ENCODE peak calls at places on chromosomes 12 and 14, in seven cellular contexts. One of them, this sample, is unnamed.

GRCh38 chr12:79935624-79936040 is 735 bp upstream of the PPP1R12A start:
- DNase-seq in A549: no peak
- DNase-seq in OCI-LY7: peak
- DNase-seq in naive thymus-derived CD8-positive, alpha-beta T cell: no peak
- DNase-seq in stomach: no peak
- DNase-seq in NCI-H1105: no peak
- DNase-seq in HuH-7.5: no peak
- DNase-seq in this sample: no peak

GRCh38 chr12:54980341-54980740 is 4.2 kb downstream of the TESPA1 start:
- DNase-seq in A549: no peak
- DNase-seq in OCI-LY7: no peak
- DNase-seq in naive thymus-derived CD8-positive, alpha-beta T cell: no peak
- DNase-seq in stomach: no peak
- DNase-seq in NCI-H1105: no peak
- DNase-seq in HuH-7.5: no peak
- DNase-seq in this sample: no peak

GRCh38 chr14:26528415-26529182 is 69.2 kb downstream of the NOVA1 start:
- DNase-seq in A549: no peak
- DNase-seq in OCI-LY7: no peak
- DNase-seq in naive thymus-derived CD8-positive, alpha-beta T cell: no peak
- DNase-seq in stomach: no peak
- DNase-seq in NCI-H1105: no peak
- DNase-seq in HuH-7.5: no peak
- DNase-seq in this sample: peak

GRCh38 chr12:31620311-31620710 is 29.4 kb upstream of the DENND5B start:
- DNase-seq in A549: peak
- DNase-seq in OCI-LY7: no peak
- DNase-seq in naive thymus-derived CD8-positive, alpha-beta T cell: no peak
- DNase-seq in stomach: no peak
- DNase-seq in NCI-H1105: no peak
- DNase-seq in HuH-7.5: peak
- DNase-seq in this sample: no peak

GRCh38 chr14:73755434-73756014 is 41.3 kb upstream of the PNMA1 start:
- DNase-seq in A549: no peak
- DNase-seq in OCI-LY7: peak
- DNase-seq in naive thymus-derived CD8-positive, alpha-beta T cell: no peak
- DNase-seq in stomach: peak
- DNase-seq in NCI-H1105: no peak
- DNase-seq in HuH-7.5: no peak
- DNase-seq in this sample: peak

GRCh38 chr12:108804361-108804949 is 52.9 kb downstream of the SSH1 start:
- DNase-seq in A549: no peak
- DNase-seq in OCI-LY7: no peak
- DNase-seq in naive thymus-derived CD8-positive, alpha-beta T cell: no peak
- DNase-seq in stomach: no peak
- DNase-seq in NCI-H1105: no peak
- DNase-seq in HuH-7.5: no peak
- DNase-seq in this sample: no peak

GRCh38 chr14:31229638-31230229 is 22.1 kb upstream of the HECTD1 start:
- DNase-seq in A549: peak
- DNase-seq in OCI-LY7: no peak
- DNase-seq in naive thymus-derived CD8-positive, alpha-beta T cell: no peak
- DNase-seq in stomach: peak
- DNase-seq in NCI-H1105: no peak
- DNase-seq in HuH-7.5: peak
- DNase-seq in this sample: peak

GRCh38 chr12:2306012-2306411 is 253.2 kb downstream of the CACNA1C start:
- DNase-seq in A549: no peak
- DNase-seq in OCI-LY7: peak
- DNase-seq in naive thymus-derived CD8-positive, alpha-beta T cell: no peak
- DNase-seq in stomach: no peak
- DNase-seq in NCI-H1105: no peak
- DNase-seq in HuH-7.5: no peak
- DNase-seq in this sample: no peak

GRCh38 chr14:42222924-42223471 is 616.3 kb downstream of the LRFN5 start:
- DNase-seq in A549: peak
- DNase-seq in OCI-LY7: peak
- DNase-seq in naive thymus-derived CD8-positive, alpha-beta T cell: no peak
- DNase-seq in stomach: no peak
- DNase-seq in NCI-H1105: peak
- DNase-seq in HuH-7.5: no peak
- DNase-seq in this sample: no peak

GRCh38 chr14:48703728-48704467 is 882.3 kb downstream of the RPS29 start:
- DNase-seq in A549: no peak
- DNase-seq in OCI-LY7: no peak
- DNase-seq in naive thymus-derived CD8-positive, alpha-beta T cell: no peak
- DNase-seq in stomach: no peak
- DNase-seq in NCI-H1105: peak
- DNase-seq in HuH-7.5: no peak
- DNase-seq in this sample: no peak

GRCh38 chr12:56922032-56922431 is 12.2 kb downstream of the SDR9C7 start:
- DNase-seq in A549: no peak
- DNase-seq in OCI-LY7: no peak
- DNase-seq in naive thymus-derived CD8-positive, alpha-beta T cell: no peak
- DNase-seq in stomach: no peak
- DNase-seq in NCI-H1105: no peak
- DNase-seq in HuH-7.5: no peak
- DNase-seq in this sample: no peak

GRCh38 chr12:130804216-130804615 is 34.8 kb downstream of the STX2 start:
- DNase-seq in A549: no peak
- DNase-seq in OCI-LY7: no peak
- DNase-seq in naive thymus-derived CD8-positive, alpha-beta T cell: no peak
- DNase-seq in stomach: no peak
- DNase-seq in NCI-H1105: no peak
- DNase-seq in HuH-7.5: no peak
- DNase-seq in this sample: no peak

GRCh38 chr14:51419685-51420084 is 179.6 kb downstream of the TMX1 start:
- DNase-seq in A549: peak
- DNase-seq in OCI-LY7: peak
- DNase-seq in naive thymus-derived CD8-positive, alpha-beta T cell: peak
- DNase-seq in stomach: no peak
- DNase-seq in NCI-H1105: no peak
- DNase-seq in HuH-7.5: no peak
- DNase-seq in this sample: no peak

GRCh38 chr14:99565383-99565782 is 38.6 kb downstream of the CCDC85C start:
- DNase-seq in A549: no peak
- DNase-seq in OCI-LY7: no peak
- DNase-seq in naive thymus-derived CD8-positive, alpha-beta T cell: no peak
- DNase-seq in stomach: no peak
- DNase-seq in NCI-H1105: no peak
- DNase-seq in HuH-7.5: no peak
- DNase-seq in this sample: no peak

GRCh38 chr14:44353805-44354204 is 153.3 kb downstream of the FSCB start:
- DNase-seq in A549: no peak
- DNase-seq in OCI-LY7: no peak
- DNase-seq in naive thymus-derived CD8-positive, alpha-beta T cell: no peak
- DNase-seq in stomach: no peak
- DNase-seq in NCI-H1105: no peak
- DNase-seq in HuH-7.5: no peak
- DNase-seq in this sample: no peak

GRCh38 chr12:111673503-111673902 is 12.3 kb downstream of the BRAP start:
- DNase-seq in A549: peak
- DNase-seq in OCI-LY7: peak
- DNase-seq in naive thymus-derived CD8-positive, alpha-beta T cell: no peak
- DNase-seq in stomach: no peak
- DNase-seq in NCI-H1105: no peak
- DNase-seq in HuH-7.5: no peak
- DNase-seq in this sample: no peak

GRCh38 chr12:119204137-119204536 is 25.4 kb downstream of the HSPB8 start:
- DNase-seq in A549: no peak
- DNase-seq in OCI-LY7: no peak
- DNase-seq in naive thymus-derived CD8-positive, alpha-beta T cell: no peak
- DNase-seq in stomach: no peak
- DNase-seq in NCI-H1105: no peak
- DNase-seq in HuH-7.5: no peak
- DNase-seq in this sample: no peak

GRCh38 chr14:42095155-42095554 is 488.5 kb downstream of the LRFN5 start:
- DNase-seq in A549: no peak
- DNase-seq in OCI-LY7: no peak
- DNase-seq in naive thymus-derived CD8-positive, alpha-beta T cell: no peak
- DNase-seq in stomach: no peak
- DNase-seq in NCI-H1105: no peak
- DNase-seq in HuH-7.5: no peak
- DNase-seq in this sample: no peak

GRCh38 chr12:108302471-108303311 is 36.4 kb downstream of the CMKLR1 start:
- DNase-seq in A549: peak
- DNase-seq in OCI-LY7: no peak
- DNase-seq in naive thymus-derived CD8-positive, alpha-beta T cell: no peak
- DNase-seq in stomach: peak
- DNase-seq in NCI-H1105: no peak
- DNase-seq in HuH-7.5: peak
- DNase-seq in this sample: peak

GRCh38 chr14:25904446-25904845 is 693.4 kb downstream of the NOVA1 start:
- DNase-seq in A549: no peak
- DNase-seq in OCI-LY7: no peak
- DNase-seq in naive thymus-derived CD8-positive, alpha-beta T cell: no peak
- DNase-seq in stomach: no peak
- DNase-seq in NCI-H1105: no peak
- DNase-seq in HuH-7.5: no peak
- DNase-seq in this sample: no peak

GRCh38 chr14:65010211-65010931 is 23.7 kb downstream of the FNTB start:
- DNase-seq in A549: no peak
- DNase-seq in OCI-LY7: no peak
- DNase-seq in naive thymus-derived CD8-positive, alpha-beta T cell: no peak
- DNase-seq in stomach: no peak
- DNase-seq in NCI-H1105: no peak
- DNase-seq in HuH-7.5: no peak
- DNase-seq in this sample: no peak

GRCh38 chr12:3751151-3752095 is 1.5 kb downstream of the CRACR2A start:
- DNase-seq in A549: no peak
- DNase-seq in OCI-LY7: no peak
- DNase-seq in naive thymus-derived CD8-positive, alpha-beta T cell: no peak
- DNase-seq in stomach: no peak
- DNase-seq in NCI-H1105: no peak
- DNase-seq in HuH-7.5: no peak
- DNase-seq in this sample: no peak

GRCh38 chr12:46134205-46134811 is 134.5 kb downstream of the SLC38A1 start:
- DNase-seq in A549: no peak
- DNase-seq in OCI-LY7: no peak
- DNase-seq in naive thymus-derived CD8-positive, alpha-beta T cell: no peak
- DNase-seq in stomach: no peak
- DNase-seq in NCI-H1105: no peak
- DNase-seq in HuH-7.5: no peak
- DNase-seq in this sample: no peak

GRCh38 chr12:2004113-2004929 is at the start of gene DCP1B:
- DNase-seq in A549: peak
- DNase-seq in OCI-LY7: peak
- DNase-seq in naive thymus-derived CD8-positive, alpha-beta T cell: peak
- DNase-seq in stomach: peak
- DNase-seq in NCI-H1105: peak
- DNase-seq in HuH-7.5: peak
- DNase-seq in this sample: peak

GRCh38 chr14:22546722-22547071 is 42.3 kb downstream of the DAD1 start:
- DNase-seq in A549: no peak
- DNase-seq in OCI-LY7: no peak
- DNase-seq in naive thymus-derived CD8-positive, alpha-beta T cell: no peak
- DNase-seq in stomach: no peak
- DNase-seq in NCI-H1105: no peak
- DNase-seq in HuH-7.5: no peak
- DNase-seq in this sample: no peak

GRCh38 chr12:118052324-118053070 is 8.5 kb downstream of the WSB2 start:
- DNase-seq in A549: peak
- DNase-seq in OCI-LY7: no peak
- DNase-seq in naive thymus-derived CD8-positive, alpha-beta T cell: no peak
- DNase-seq in stomach: peak
- DNase-seq in NCI-H1105: no peak
- DNase-seq in HuH-7.5: peak
- DNase-seq in this sample: peak

GRCh38 chr12:47775100-47775911 is 2.3 kb downstream of the SLC48A1 start:
- DNase-seq in A549: peak
- DNase-seq in OCI-LY7: no peak
- DNase-seq in naive thymus-derived CD8-positive, alpha-beta T cell: no peak
- DNase-seq in stomach: no peak
- DNase-seq in NCI-H1105: no peak
- DNase-seq in HuH-7.5: no peak
- DNase-seq in this sample: no peak

GRCh38 chr12:47954467-47955045 is 8.8 kb upstream of the TMEM106C start:
- DNase-seq in A549: no peak
- DNase-seq in OCI-LY7: no peak
- DNase-seq in naive thymus-derived CD8-positive, alpha-beta T cell: no peak
- DNase-seq in stomach: no peak
- DNase-seq in NCI-H1105: no peak
- DNase-seq in HuH-7.5: no peak
- DNase-seq in this sample: peak

GRCh38 chr14:32202468-32202865 is 602 bp downstream of the RNU6-8 start:
- DNase-seq in A549: peak
- DNase-seq in OCI-LY7: no peak
- DNase-seq in naive thymus-derived CD8-positive, alpha-beta T cell: no peak
- DNase-seq in stomach: no peak
- DNase-seq in NCI-H1105: no peak
- DNase-seq in HuH-7.5: peak
- DNase-seq in this sample: no peak

GRCh38 chr12:13436696-13437391 is 240.3 kb downstream of the EMP1 start:
- DNase-seq in A549: peak
- DNase-seq in OCI-LY7: no peak
- DNase-seq in naive thymus-derived CD8-positive, alpha-beta T cell: no peak
- DNase-seq in stomach: peak
- DNase-seq in NCI-H1105: no peak
- DNase-seq in HuH-7.5: no peak
- DNase-seq in this sample: no peak

GRCh38 chr14:53458368-53458814 is 305.3 kb upstream of the DDHD1 start:
- DNase-seq in A549: peak
- DNase-seq in OCI-LY7: no peak
- DNase-seq in naive thymus-derived CD8-positive, alpha-beta T cell: no peak
- DNase-seq in stomach: no peak
- DNase-seq in NCI-H1105: no peak
- DNase-seq in HuH-7.5: no peak
- DNase-seq in this sample: no peak

GRCh38 chr14:96393292-96393691 is 1.4 kb downstream of the AK7 start:
- DNase-seq in A549: no peak
- DNase-seq in OCI-LY7: no peak
- DNase-seq in naive thymus-derived CD8-positive, alpha-beta T cell: no peak
- DNase-seq in stomach: no peak
- DNase-seq in NCI-H1105: no peak
- DNase-seq in HuH-7.5: no peak
- DNase-seq in this sample: no peak

GRCh38 chr12:3168775-3169221 is 91.6 kb downstream of the TSPAN9 start:
- DNase-seq in A549: peak
- DNase-seq in OCI-LY7: no peak
- DNase-seq in naive thymus-derived CD8-positive, alpha-beta T cell: no peak
- DNase-seq in stomach: no peak
- DNase-seq in NCI-H1105: no peak
- DNase-seq in HuH-7.5: no peak
- DNase-seq in this sample: no peak

GRCh38 chr14:72774141-72774540 is 119.8 kb downstream of the DPF3 start:
- DNase-seq in A549: no peak
- DNase-seq in OCI-LY7: no peak
- DNase-seq in naive thymus-derived CD8-positive, alpha-beta T cell: no peak
- DNase-seq in stomach: no peak
- DNase-seq in NCI-H1105: no peak
- DNase-seq in HuH-7.5: no peak
- DNase-seq in this sample: no peak

GRCh38 chr12:105444809-105445102 is 114.3 kb downstream of the C12orf75 start:
- DNase-seq in A549: no peak
- DNase-seq in OCI-LY7: no peak
- DNase-seq in naive thymus-derived CD8-positive, alpha-beta T cell: no peak
- DNase-seq in stomach: no peak
- DNase-seq in NCI-H1105: no peak
- DNase-seq in HuH-7.5: no peak
- DNase-seq in this sample: no peak